ENCODE peak calls at places on chromosomes 5 and 9, in five cellular contexts. S is NAMALWA, L is T-helper 1 cell, Q is DMS153, J is NCI-H1092. W is an unnamed sample.

GRCh38 chr9:131349881-131350563 is 43.9 kb upstream of the PRRC2B start:
- DNase-seq in S (peak), L (peak), Q (peak), J (peak), W (peak)

GRCh38 chr9:120934271-120934670 is 7.7 kb upstream of the TRAF1 start:
- DNase-seq in S (peak), L (no peak), Q (no peak), J (no peak), W (no peak)

GRCh38 chr5:5103249-5103648 is 36.9 kb upstream of the ADAMTS16 start:
- DNase-seq in S (no peak), L (no peak), Q (no peak), J (no peak), W (no peak)

GRCh38 chr5:56160723-56161445 is 72.2 kb downstream of the ANKRD55 start:
- DNase-seq in S (no peak), L (no peak), Q (no peak), J (no peak), W (no peak)

GRCh38 chr9:26863074-26863473 is 29.5 kb downstream of the CAAP1 start:
- DNase-seq in S (peak), L (no peak), Q (no peak), J (no peak), W (no peak)

GRCh38 chr5:103706939-103707682 is 144.5 kb upstream of the NUDT12 start:
- DNase-seq in S (no peak), L (no peak), Q (no peak), J (no peak), W (peak)

GRCh38 chr9:101878734-101879133 is 140.3 kb upstream of the GRIN3A start:
- DNase-seq in S (no peak), L (no peak), Q (no peak), J (no peak), W (no peak)

GRCh38 chr5:89878140-89878570 is 531.4 kb downstream of the CETN3 start:
- DNase-seq in S (peak), L (no peak), Q (no peak), J (no peak), W (no peak)

GRCh38 chr9:93257808-93258331 is 73.9 kb downstream of the WNK2 start:
- DNase-seq in S (no peak), L (no peak), Q (no peak), J (no peak), W (no peak)

GRCh38 chr9:107337676-107338590 is 54.9 kb downstream of the RAD23B start:
- DNase-seq in S (no peak), L (no peak), Q (no peak), J (no peak), W (no peak)

GRCh38 chr5:10018670-10019069 is 231.0 kb downstream of the ATPSCKMT start:
- DNase-seq in S (no peak), L (no peak), Q (no peak), J (no peak), W (no peak)

GRCh38 chr5:159826351-159827222 is 89.7 kb upstream of the ADRA1B start:
- DNase-seq in S (no peak), L (no peak), Q (no peak), J (no peak), W (no peak)

GRCh38 chr9:131578778-131579504 is 33.6 kb downstream of the PRRT1B start:
- DNase-seq in S (no peak), L (peak), Q (no peak), J (no peak), W (no peak)

GRCh38 chr9:114035845-114036785 is 42.0 kb downstream of the AMBP start:
- DNase-seq in S (no peak), L (no peak), Q (no peak), J (no peak), W (no peak)

GRCh38 chr9:97831843-97832636 is 21.0 kb upstream of the FOXE1 start:
- DNase-seq in S (peak), L (no peak), Q (no peak), J (no peak), W (no peak)

W was measured in NCI-H748 treated with DMSO at 0.1 percent for 48 hours.